ENCODE peak calls at places on chromosomes 6 and 20, in four cellular contexts. X is fibroblast of lung, G is activated T-cell treated with anti-CD3 and anti-CD28 coated beads for 1 hour, M is head of caudate nucleus. S is an unnamed sample.

GRCh38 chr6:140441256-140441655 is 1066.8 kb upstream of the CITED2 start:
- DNase-seq in X (peak; percentile 67), G (no peak), M (peak; percentile 16), S (no peak)

GRCh38 chr6:46684771-46685170 is 2.9 kb upstream of the TDRD6 start:
- DNase-seq in X (peak; percentile 65), G (no peak), M (no peak), S (no peak)

GRCh38 chr6:68975064-68975463 is 340.0 kb downstream of the ADGRB3 start:
- DNase-seq in X (peak; percentile 22), G (no peak), M (peak; percentile 67), S (no peak)

GRCh38 chr20:36821964-36822437 is 48.4 kb upstream of the DSN1 start:
- DNase-seq in X (no peak), G (no peak), M (peak; percentile 67), S (no peak)

GRCh38 chr6:158538741-158539140 is 21.1 kb upstream of the TMEM181 start:
- DNase-seq in X (no peak), G (no peak), M (no peak), S (no peak)

GRCh38 chr6:41208439-41209106 is 7.6 kb upstream of the TREML2 start:
- DNase-seq in X (no peak), G (no peak), M (no peak), S (no peak)

GRCh38 chr20:52461602-52462001 is 270.0 kb upstream of the ZFP64 start:
- DNase-seq in X (no peak), G (no peak), M (no peak), S (no peak)

GRCh38 chr6:164107297-164107995 is 692.9 kb downstream of the QKI start:
- DNase-seq in X (peak; percentile 9), G (no peak), M (no peak), S (no peak)